ENCODE peak calls at places on chromosomes 11 and 22, in eight cellular contexts. Q, M, W, K, I, X, T and J are unnamed samples. For H3K4me1, the result is how much of the 10 kb centered on the place peaks cover.

GRCh38 chr11:63710476-63711217 is 29.3 kb downstream of the RTN3 start:
- DNase-seq in I (no peak), T (peak), K (peak), M (no peak), W (no peak), Q (no peak), X (no peak), J (no peak)

GRCh38 chr11:120337133-120337895 is 1.1 kb downstream of the ARHGEF12 start:
- DNase-seq in X (no peak), M (peak), T (peak), W (peak), Q (peak), I (peak), K (peak), J (no peak)

GRCh38 chr11:34176980-34177319 is 71.5 kb downstream of the NAT10 start:
- DNase-seq in I (no peak), X (no peak), Q (no peak), K (no peak), T (no peak), M (no peak), W (no peak), J (no peak)

GRCh38 chr22:38187413-38188212 is 6.0 kb upstream of the PLA2G6 start:
- DNase-seq in W (peak), K (peak), M (no peak), T (no peak), I (peak), Q (no peak), X (no peak), J (no peak)

GRCh38 chr11:129785383-129786111 is 30.1 kb upstream of the TMEM45B start:
- DNase-seq in K (peak), Q (no peak), I (no peak), M (peak), X (no peak), T (no peak), W (no peak), J (no peak)

GRCh38 chr11:125428486-125429173 is 67.4 kb downstream of the FEZ1 start:
- DNase-seq in M (no peak), T (no peak), X (no peak), I (no peak), Q (no peak), K (no peak), W (no peak), J (no peak)

GRCh38 chr11:9838961-9839360 is 175.1 kb downstream of the SWAP70 start:
- DNase-seq in I (no peak), Q (no peak), W (no peak), T (no peak), X (no peak), M (peak), K (no peak), J (no peak)

GRCh38 chr22:40345271-40345670 is 1.0 kb upstream of the ADSL start:
- DNase-seq in K (peak), M (peak), I (no peak), T (peak), Q (no peak), W (no peak), X (no peak), J (no peak)

GRCh38 chr22:18950141-18950540 is 14.0 kb upstream of the PRODH start:
- DNase-seq in I (no peak), Q (no peak), M (no peak), T (no peak), X (peak), K (no peak), W (no peak), J (peak)

GRCh38 chr22:48589901-48590300 is 1237.8 kb downstream of the BRD1 start:
- DNase-seq in T (no peak), M (no peak), I (no peak), Q (peak), W (no peak), X (peak), K (no peak), J (no peak)

GRCh38 chr11:112834277-112834755 is 126.9 kb upstream of the NCAM1 start:
- DNase-seq in M (no peak), X (no peak), I (peak), Q (no peak), K (no peak), W (peak), T (peak), J (no peak)

GRCh38 chr11:7968686-7969085 is 3.4 kb upstream of the NLRP10 start:
- DNase-seq in I (no peak), X (no peak), Q (no peak), T (no peak), K (no peak), W (no peak), M (no peak), J (no peak)

GRCh38 chr11:102518296-102519094 is 12.1 kb downstream of the MMP7 start:
- DNase-seq in X (no peak), W (no peak), M (peak), Q (no peak), I (no peak), K (peak), T (no peak), J (no peak)

GRCh38 chr11:125376117-125376516 is 119.9 kb downstream of the FEZ1 start:
- DNase-seq in M (peak), X (no peak), T (no peak), Q (no peak), I (no peak), K (peak), W (peak), J (peak)

GRCh38 chr11:113977701-113978100 is 2.8 kb downstream of the HTR3A start:
- DNase-seq in Q (no peak), W (no peak), T (no peak), I (no peak), X (no peak), M (no peak), K (no peak), J (no peak)

GRCh38 chr11:34366522-34366921 is 8.7 kb upstream of the ABTB2 start:
- DNase-seq in I (no peak), K (no peak), Q (no peak), X (peak), M (no peak), T (peak), W (peak), J (no peak)

GRCh38 chr11:36455658-36456111 is 54.4 kb downstream of the TRAF6 start:
- DNase-seq in Q (peak), W (peak), I (no peak), X (no peak), T (peak), K (peak), M (peak), J (peak)

GRCh38 chr11:71212871-71213559 is 39.4 kb downstream of the SHANK2 start:
- DNase-seq in Q (no peak), X (no peak), K (peak), W (no peak), T (no peak), M (no peak), I (no peak), J (no peak)

GRCh38 chr11:62125881-62126280 is 2.1 kb downstream of the INCENP start:
- DNase-seq in M (peak), Q (no peak), X (no peak), I (no peak), W (no peak), T (no peak), K (no peak), J (no peak)

GRCh38 chr11:120953230-120953558 is 70.7 kb upstream of the TBCEL start:
- DNase-seq in W (no peak), X (no peak), T (no peak), K (no peak), I (no peak), Q (no peak), M (no peak), J (no peak)

GRCh38 chr11:47950396-47950795 is 30.0 kb upstream of the PTPRJ start:
- DNase-seq in Q (no peak), K (peak), M (no peak), W (no peak), X (peak), I (no peak), T (peak), J (no peak)

GRCh38 chr11:27239305-27239942 is 123.6 kb downstream of the CCDC34 start:
- DNase-seq in T (no peak), Q (no peak), X (no peak), I (no peak), W (no peak), K (no peak), M (no peak), J (no peak)

GRCh38 chr11:23711981-23712380 is 784.9 kb upstream of the LUZP2 start:
- DNase-seq in Q (no peak), X (no peak), K (no peak), T (no peak), M (no peak), W (no peak), I (no peak), J (no peak)

GRCh38 chr11:64916040-64916847 is 765 bp downstream of the ATG2A start:
- DNase-seq in X (no peak), Q (peak), T (peak), K (peak), I (peak), W (no peak), M (peak), J (no peak)

GRCh38 chr22:39314251-39314971 is 5.0 kb downstream of the RPL3 start:
- DNase-seq in W (peak), I (no peak), T (no peak), Q (no peak), K (no peak), X (no peak), M (no peak), J (no peak)

GRCh38 chr11:74675761-74676160 is 55.5 kb downstream of the CHRDL2 start:
- DNase-seq in I (no peak), Q (no peak), M (no peak), K (no peak), X (no peak), T (no peak), W (no peak), J (no peak)

GRCh38 chr11:35288817-35289541 is 130.4 kb downstream of the SLC1A2 start:
- DNase-seq in X (no peak), M (peak), W (no peak), T (no peak), Q (no peak), I (no peak), K (peak), J (no peak)

GRCh38 chr11:1344056-1344635 is 34.7 kb upstream of the TOLLIP start:
- DNase-seq in M (no peak), Q (no peak), K (no peak), I (no peak), T (no peak), X (no peak), W (no peak), J (no peak)

GRCh38 chr22:20437253-20438065 is at the start of gene SCARF2:
- DNase-seq in T (peak), K (peak), W (peak), M (no peak), I (no peak), Q (peak), X (peak), J (peak)

GRCh38 chr22:41237707-41238569 is 2.8 kb downstream of the CHADL start:
- DNase-seq in M (peak), T (peak), W (peak), X (peak), K (peak), I (peak), Q (peak), J (peak)

GRCh38 chr22:39148024-39148726 is 4.3 kb downstream of the CBX7 start:
- DNase-seq in K (no peak), Q (no peak), I (no peak), T (no peak), M (no peak), W (no peak), X (no peak), J (no peak)

GRCh38 chr11:119626197-119626909 is 102.6 kb downstream of the NECTIN1 start:
- DNase-seq in I (no peak), K (no peak), Q (no peak), X (no peak), M (no peak), W (no peak), T (no peak), J (no peak)

GRCh38 chr22:34057726-34058125 is 137.4 kb upstream of the LARGE1 start:
- DNase-seq in T (no peak), M (no peak), K (no peak), Q (no peak), X (no peak), W (no peak), I (no peak), J (no peak)

GRCh38 chr22:34055525-34056200 is 135.4 kb upstream of the LARGE1 start:
- DNase-seq in I (no peak), W (no peak), K (no peak), Q (no peak), T (no peak), X (no peak), M (peak), J (no peak)
- TF ChIP-seq CTCF in I (no peak), W (peak), K (no peak), Q (no peak), T (no peak), X (no peak), M (no peak), J (no peak)

GRCh38 chr11:95148421-95148820 is 58.8 kb downstream of the ENDOD1 start:
- DNase-seq in M (peak), X (no peak), Q (no peak), K (no peak), T (no peak), W (no peak), I (no peak), J (no peak)
- H3K4me1 ChIP-seq in M (half or more), X (under half), Q (under half), K (under half), T (under half), W (under half), I (under half), J (under half)

DNA sequence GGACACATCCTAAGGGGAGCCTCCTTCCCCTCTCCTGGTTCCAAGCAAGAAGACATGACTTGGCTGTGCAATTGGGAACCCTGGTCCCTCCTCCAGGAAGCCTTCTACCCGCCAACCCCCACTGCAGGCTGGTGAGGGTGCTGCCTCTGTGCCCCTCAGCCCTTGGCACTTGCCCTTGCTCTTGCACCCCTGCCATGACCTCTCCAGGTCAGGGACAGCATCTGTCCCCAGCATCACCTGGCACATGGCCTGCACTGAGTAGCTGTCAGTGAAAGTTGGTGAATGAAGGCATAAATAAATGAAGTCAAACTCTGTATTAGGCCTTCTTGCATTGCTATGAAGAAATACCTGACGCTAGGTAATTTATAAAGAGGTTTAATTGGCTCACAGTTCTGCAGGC is 1.9 kb upstream of the GTSE1 start:
- DNase-seq in T (no peak), I (no peak), W (no peak), Q (no peak), M (no peak), X (no peak), K (no peak), J (no peak)
- H3K4me3 ChIP-seq in T (no peak), I (no peak), W (no peak), Q (no peak), M (no peak), X (no peak), K (no peak), J (no peak)

GRCh38 chr22:24554316-24555159 is at the start of gene GUCD1:
- DNase-seq in T (peak), W (peak), M (peak), X (peak), I (no peak), Q (no peak), K (peak), J (no peak)

GRCh38 chr22:24553597-24554315 is 1.2 kb downstream of the GUCD1 start:
- DNase-seq in T (peak), K (no peak), Q (no peak), X (no peak), I (no peak), W (peak), M (peak), J (no peak)

GRCh38 chr22:24555160-24555495 is 190 bp upstream of the GUCD1 start:
- DNase-seq in K (peak), X (peak), I (peak), Q (peak), T (peak), W (peak), M (peak), J (peak)

GRCh38 chr22:24559471-24559870 is 3.7 kb downstream of the SNRPD3 start:
- DNase-seq in M (no peak), I (no peak), X (no peak), K (no peak), T (no peak), W (no peak), Q (no peak), J (no peak)

DNA sequence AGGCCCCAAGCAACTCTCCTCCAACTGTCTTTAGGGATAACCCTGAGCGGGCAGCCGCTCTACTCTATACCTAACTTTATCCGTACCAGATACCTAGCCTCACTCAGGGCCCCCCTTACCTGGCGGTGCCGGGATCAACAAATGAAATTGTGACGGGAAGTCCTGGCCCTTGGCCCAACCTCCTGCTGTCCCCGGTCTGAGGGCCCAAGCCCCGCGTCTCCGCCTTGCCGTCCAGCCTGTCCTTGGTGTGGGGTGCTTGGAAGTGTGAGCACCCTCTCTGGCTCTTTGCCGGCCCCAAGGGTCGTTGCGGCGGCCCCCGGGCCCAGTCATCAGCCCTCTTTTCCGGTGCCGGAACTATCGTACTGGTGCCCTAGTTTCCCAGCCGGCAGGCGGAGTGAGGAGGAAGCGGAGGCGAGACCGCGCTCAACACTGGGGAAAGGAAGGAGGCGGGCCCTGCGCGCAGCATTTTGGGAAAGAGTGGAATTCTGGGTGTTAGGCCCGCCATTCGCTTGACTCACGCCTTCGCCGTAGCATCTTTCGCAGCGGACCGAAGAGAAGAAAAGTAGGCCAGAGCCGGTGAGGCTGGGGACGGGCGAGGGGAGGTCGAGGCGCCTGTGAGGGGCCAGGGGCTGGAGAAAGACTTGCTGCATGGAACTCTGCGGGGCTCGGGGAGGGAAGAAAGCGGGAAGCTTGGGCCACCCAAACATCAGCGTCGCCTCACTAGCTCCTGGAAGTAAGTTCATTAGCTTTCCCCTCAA is at the start of gene SNRPD3:
- DNase-seq in M (peak), W (peak), K (peak), X (peak), Q (peak), I (peak), T (peak), J (peak)
- TF ChIP-seq CTCF in M (peak), W (peak), K (peak), X (peak), Q (no peak), I (no peak), T (peak), J (no peak)

GRCh38 chr22:23215294-23216204 is 35.2 kb downstream of the BCR start:
- DNase-seq in M (peak), Q (peak), X (peak), W (peak), I (peak), T (no peak), K (peak), J (no peak)

GRCh38 chr22:23217171-23218052 is 37.1 kb downstream of the BCR start:
- DNase-seq in T (no peak), W (no peak), M (no peak), Q (peak), X (peak), K (no peak), I (no peak), J (no peak)

GRCh38 chr22:23218053-23218866 is 38.0 kb downstream of the BCR start:
- DNase-seq in X (peak), Q (peak), I (no peak), T (no peak), W (peak), M (no peak), K (no peak), J (no peak)

GRCh38 chr22:23214398-23214797 is 34.1 kb downstream of the BCR start:
- DNase-seq in X (peak), K (no peak), Q (peak), T (no peak), W (no peak), I (no peak), M (no peak), J (no peak)

GRCh38 chr22:23216331-23217170 is 36.2 kb downstream of the BCR start:
- DNase-seq in T (no peak), I (no peak), M (no peak), X (peak), W (no peak), Q (peak), K (no peak), J (no peak)
- H3K4me1 ChIP-seq in T (under half), I (half or more), M (under half), X (half or more), W (half or more), Q (half or more), K (under half), J (under half)

DNA sequence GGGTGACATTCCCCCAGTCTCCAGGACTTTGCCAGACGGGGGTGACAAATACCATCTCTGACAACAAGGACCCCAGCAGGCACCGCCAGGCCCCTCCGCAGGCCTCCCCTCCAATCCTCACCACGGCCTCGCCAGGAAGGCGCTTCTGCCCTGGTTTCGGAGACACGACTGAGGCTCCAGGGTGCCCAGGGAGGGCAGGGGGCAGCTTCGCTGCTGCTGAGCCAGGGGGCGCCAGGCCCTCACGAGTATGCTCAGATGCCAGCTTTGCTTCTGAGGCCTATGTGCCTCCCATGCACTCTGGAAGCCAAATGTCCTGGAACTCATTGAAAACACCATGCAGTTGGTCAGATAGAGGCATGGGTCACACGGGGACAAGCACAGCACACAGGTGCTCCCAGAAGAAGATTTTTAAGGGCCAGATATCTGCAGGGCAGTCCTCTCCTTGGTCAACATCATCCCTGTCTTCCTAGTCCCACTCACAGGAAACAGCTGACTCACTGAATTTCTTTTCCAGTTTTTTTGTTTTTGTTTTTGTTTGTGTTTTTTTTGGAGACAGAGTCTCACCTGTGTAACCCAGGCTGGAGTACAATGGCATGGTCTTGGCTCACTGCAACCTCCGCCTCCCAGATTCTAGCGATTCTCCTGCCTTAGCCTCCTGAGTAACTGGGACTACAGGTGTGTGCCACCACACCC is 19.9 kb downstream of the BID start:
- DNase-seq in Q (no peak), K (no peak), T (no peak), I (no peak), X (no peak), M (no peak), W (no peak), J (no peak)
- H3K4me3 ChIP-seq in Q (no peak), K (no peak), T (no peak), I (no peak), X (no peak), M (no peak), W (no peak), J (no peak)